ENCODE peak calls at places on chromosome 11, in five cellular contexts. F, I, N, M and H are unnamed samples.

GRCh38 chr11:47106839-47107520 is 69.7 kb downstream of the ARFGAP2 start:
- DNase-seq in F (no peak), I (no peak), N (no peak), M (no peak), H (no peak)

GRCh38 chr11:112042161-112042960 is 17.2 kb downstream of the DLAT start:
- DNase-seq in F (peak), I (no peak), N (no peak), M (peak), H (no peak)

GRCh38 chr11:134592391-134592990 is 180.4 kb upstream of the B3GAT1 start:
- DNase-seq in F (peak), I (peak), N (peak), M (peak), H (no peak)

GRCh38 chr11:103581680-103582265 is 454.7 kb upstream of the DDI1 start:
- DNase-seq in F (no peak), I (no peak), N (no peak), M (no peak), H (no peak)

GRCh38 chr11:40290031-40290650 is 1169.3 kb downstream of the LRRC4C start:
- DNase-seq in F (no peak), I (no peak), N (no peak), M (no peak), H (no peak)

GRCh38 chr11:94473177-94473799 is 20.4 kb downstream of the MRE11 start:
- DNase-seq in F (no peak), I (no peak), N (no peak), M (no peak), H (peak)

GRCh38 chr11:78040691-78041379 is 17.8 kb upstream of the KCTD14 start:
- DNase-seq in F (no peak), I (no peak), N (no peak), M (peak), H (no peak)

GRCh38 chr11:45180158-45180887 is 33.9 kb downstream of the PRDM11 start:
- DNase-seq in F (peak), I (no peak), N (peak), M (no peak), H (no peak)

GRCh38 chr11:84212467-84213390 is 926.6 kb upstream of the CCDC90B start:
- DNase-seq in F (no peak), I (peak), N (no peak), M (no peak), H (no peak)

GRCh38 chr11:86222081-86222480 is 22.5 kb upstream of the EED start:
- DNase-seq in F (no peak), I (no peak), N (no peak), M (no peak), H (no peak)

GRCh38 chr11:64234840-64235379 is 526 bp downstream of the VEGFB start:
- DNase-seq in F (no peak), I (no peak), N (peak), M (peak), H (no peak)

GRCh38 chr11:43825217-43825816 is 55.3 kb upstream of the ALKBH3 start:
- DNase-seq in F (peak), I (peak), N (no peak), M (peak), H (no peak)

GRCh38 chr11:118364956-118365615 is 5.7 kb downstream of the UBE4A start:
- DNase-seq in F (no peak), I (no peak), N (no peak), M (no peak), H (no peak)

GRCh38 chr11:65026810-65027209 is 429 bp upstream of the SNX15 start:
- DNase-seq in F (no peak), I (no peak), N (no peak), M (no peak), H (no peak)

GRCh38 chr11:121614661-121615240 is 162.0 kb upstream of the SORL1-AS1 start:
- DNase-seq in F (no peak), I (no peak), N (no peak), M (no peak), H (no peak)

GRCh38 chr11:104661481-104661880 is 236.8 kb downstream of the CASP12 start:
- DNase-seq in F (no peak), I (no peak), N (no peak), M (peak), H (no peak)

GRCh38 chr11:7019500-7020182 is 505 bp downstream of the ZNF214 start:
- DNase-seq in F (no peak), I (no peak), N (peak), M (no peak), H (no peak)

GRCh38 chr11:61023086-61024035 is 51.9 kb downstream of the CD6 start:
- DNase-seq in F (no peak), I (no peak), N (no peak), M (no peak), H (no peak)

GRCh38 chr11:10311802-10312201 is 6.9 kb downstream of the ADM start:
- DNase-seq in F (no peak), I (no peak), N (no peak), M (no peak), H (no peak)

GRCh38 chr11:43197357-43197756 is 114.4 kb upstream of the API5 start:
- DNase-seq in F (no peak), I (no peak), N (no peak), M (no peak), H (no peak)

GRCh38 chr11:65530157-65530496 is 5.2 kb downstream of the SCYL1 start:
- DNase-seq in F (no peak), I (no peak), N (no peak), M (no peak), H (no peak)

GRCh38 chr11:1269957-1270356 is 39.5 kb downstream of the TOLLIP start:
- DNase-seq in F (no peak), I (no peak), N (no peak), M (no peak), H (no peak)

GRCh38 chr11:72954860-72955259 is 140.6 kb downstream of the ATG16L2 start:
- DNase-seq in F (no peak), I (no peak), N (no peak), M (no peak), H (peak)

GRCh38 chr11:725624-726202 is 19.7 kb downstream of the EPS8L2 start:
- DNase-seq in F (no peak), I (no peak), N (peak), M (no peak), H (no peak)

GRCh38 chr11:34044664-34045485 is 6.7 kb upstream of the CAPRIN1 start:
- DNase-seq in F (peak), I (no peak), N (peak), M (peak), H (no peak)

GRCh38 chr11:65500262-65501004 is 1.6 kb downstream of the MALAT1 start:
- DNase-seq in F (no peak), I (no peak), N (no peak), M (peak), H (no peak)

GRCh38 chr11:128437137-128437536 is 150.2 kb downstream of the ETS1 start:
- DNase-seq in F (no peak), I (no peak), N (no peak), M (no peak), H (no peak)

DNA sequence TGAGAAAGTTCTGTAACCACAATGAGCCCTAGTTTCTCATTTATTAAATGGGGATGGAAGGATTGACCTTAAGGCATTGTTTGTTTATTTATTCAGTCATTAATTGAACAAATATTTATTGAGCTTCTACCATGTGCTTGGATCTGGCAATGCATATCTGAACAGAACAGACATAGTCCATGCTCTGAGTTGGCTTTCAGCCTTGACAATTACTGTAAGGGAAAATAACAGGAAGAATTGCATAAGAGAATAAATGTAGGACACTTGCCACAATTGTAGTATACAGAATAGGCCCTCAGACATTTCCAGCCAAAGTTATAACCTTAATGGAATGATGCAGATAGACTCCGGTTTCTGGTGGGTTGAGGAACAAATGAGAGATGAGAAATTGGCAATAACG is 160.5 kb upstream of the TTC12 start:
- DNase-seq in F (no peak), I (no peak), N (no peak), M (no peak), H (no peak)
- TF ChIP-seq SRF in F (no peak), I (no peak), N (no peak), M (no peak), H (no peak)

DNA sequence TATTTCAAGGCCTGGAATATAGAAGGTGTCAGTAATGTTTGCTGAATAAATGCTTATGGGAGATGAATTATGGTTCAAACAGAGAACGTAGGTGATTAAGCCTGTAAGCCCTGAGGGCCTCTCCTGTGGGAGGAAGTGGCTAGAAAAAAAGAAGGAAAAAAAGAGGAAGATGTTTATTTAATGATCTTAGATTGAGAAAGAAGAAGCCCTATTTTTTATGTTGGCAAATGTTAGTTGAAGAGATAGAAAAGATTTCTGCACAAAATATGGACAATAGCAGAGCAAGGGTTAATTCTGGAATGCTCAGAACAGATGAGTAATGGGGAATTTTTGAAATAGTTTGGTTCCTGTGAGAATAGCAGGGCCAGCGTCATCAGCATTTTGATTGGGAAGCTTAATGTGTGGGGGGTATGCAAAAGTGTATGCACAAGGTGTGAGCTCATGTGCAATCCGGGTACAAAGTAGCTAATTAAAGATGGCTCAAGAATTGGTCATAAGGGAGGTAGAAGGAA is 95.7 kb downstream of the TEAD1 start:
- DNase-seq in F (peak), I (no peak), N (no peak), M (no peak), H (no peak)
- TF ChIP-seq SRF in F (no peak), I (no peak), N (no peak), M (no peak), H (no peak)

DNA sequence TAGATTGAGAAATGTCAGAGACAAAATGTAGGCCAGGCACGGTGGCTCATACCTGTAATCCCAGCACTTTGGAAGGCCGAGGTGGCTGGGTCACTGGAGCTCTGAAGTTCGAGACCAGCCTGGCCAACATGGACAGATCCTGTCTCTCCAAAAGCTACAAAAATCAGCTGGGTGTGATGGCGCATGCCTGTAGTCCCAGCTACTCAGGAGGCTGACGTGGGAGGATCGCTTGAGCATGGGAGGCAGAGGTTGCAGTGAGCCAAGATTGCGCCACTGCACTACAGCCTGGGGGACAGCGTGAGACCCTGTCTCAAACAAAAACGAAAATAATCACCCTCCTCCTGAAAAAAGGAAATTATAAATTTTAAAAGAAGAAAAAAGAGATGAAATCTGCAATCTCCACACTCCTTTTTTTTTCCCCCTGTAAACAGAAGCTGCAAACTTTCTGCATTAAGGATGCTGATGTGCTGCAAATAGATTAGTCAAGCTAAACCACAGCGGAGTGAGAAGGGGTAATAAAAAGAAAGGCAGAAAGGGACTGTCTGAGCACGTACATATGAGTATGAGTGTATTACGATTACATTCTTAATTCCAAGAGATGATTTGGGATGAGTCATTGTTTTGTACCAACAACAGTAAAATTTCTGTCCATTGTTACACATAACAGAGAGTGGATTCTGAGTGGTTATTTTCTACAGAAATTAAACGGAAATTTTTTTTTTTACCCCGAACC is 87.3 kb downstream of the SIK3 start:
- DNase-seq in F (no peak), I (no peak), N (no peak), M (no peak), H (no peak)
- TF ChIP-seq SRF in F (no peak), I (no peak), N (no peak), M (no peak), H (no peak)

GRCh38 chr11:28107331-28107725 is 628 bp downstream of the KIF18A start:
- DNase-seq in F (no peak), I (peak), N (no peak), M (peak), H (peak)
- TF ChIP-seq SRF in F (no peak), I (no peak), N (no peak), M (no peak), H (no peak)